ENCODE peak calls at places on chromosomes 1 and 21, in four cellular contexts. One of them, this sample, is unnamed.

GRCh38 chr1:190475394-190476250 is 2.0 kb downstream of the BRINP3 start:
- DNase-seq in HCT116: no peak
- DNase-seq in K562: no peak
- DNase-seq in IMR-90: peak; percentile 11
- DNase-seq in this sample: peak; percentile 22

GRCh38 chr1:227793948-227794812 is 21.3 kb upstream of the PRSS38 start:
- DNase-seq in IMR-90: peak; percentile 93
- DNase-seq in HCT116: no peak
- DNase-seq in K562: peak; percentile 10
- DNase-seq in this sample: no peak

GRCh38 chr1:81949421-81949820 is 148.7 kb downstream of the ADGRL2 start:
- DNase-seq in IMR-90: no peak
- DNase-seq in K562: no peak
- DNase-seq in HCT116: no peak
- DNase-seq in this sample: no peak

GRCh38 chr1:157170677-157171515 is 32.7 kb upstream of the ETV3 start:
- DNase-seq in HCT116: peak; percentile 64
- DNase-seq in K562: peak; percentile 35
- DNase-seq in IMR-90: no peak
- DNase-seq in this sample: peak; percentile 32

GRCh38 chr1:78274814-78275213 is 216.0 kb upstream of the PTGFR start:
- DNase-seq in K562: no peak
- DNase-seq in HCT116: no peak
- DNase-seq in IMR-90: peak; percentile 91
- DNase-seq in this sample: no peak

GRCh38 chr1:100443739-100444571 is 91.6 kb downstream of the CDC14A start:
- DNase-seq in IMR-90: peak; percentile 86
- DNase-seq in K562: no peak
- DNase-seq in HCT116: no peak
- DNase-seq in this sample: peak; percentile 74

GRCh38 chr1:60970081-60970509 is 112.3 kb upstream of the NFIA start:
- DNase-seq in IMR-90: peak; percentile 23
- DNase-seq in K562: no peak
- DNase-seq in HCT116: no peak
- DNase-seq in this sample: peak; percentile 57

GRCh38 chr1:193417420-193417819 is 231.0 kb upstream of the B3GALT2 start:
- DNase-seq in K562: no peak
- DNase-seq in IMR-90: peak; percentile 27
- DNase-seq in HCT116: no peak
- DNase-seq in this sample: no peak

GRCh38 chr1:70840260-70840953 is 207.2 kb downstream of the PTGER3 start:
- DNase-seq in K562: no peak
- DNase-seq in HCT116: no peak
- DNase-seq in IMR-90: no peak
- DNase-seq in this sample: no peak

GRCh38 chr1:66210653-66211052 is 323.3 kb upstream of the SGIP1 start:
- DNase-seq in K562: no peak
- DNase-seq in IMR-90: peak; percentile 7
- DNase-seq in HCT116: no peak
- DNase-seq in this sample: no peak

GRCh38 chr1:86965012-86965826 is 50.8 kb downstream of the HS2ST1 start:
- DNase-seq in HCT116: peak; percentile 23
- DNase-seq in K562: no peak
- DNase-seq in IMR-90: peak; percentile 54
- DNase-seq in this sample: peak; percentile 56

GRCh38 chr21:33020558-33021100 is 5.1 kb upstream of the OLIG2 start:
- DNase-seq in IMR-90: no peak
- DNase-seq in K562: no peak
- DNase-seq in HCT116: no peak
- DNase-seq in this sample: no peak

GRCh38 chr1:95168638-95169411 is 51.7 kb downstream of the TLCD4 start:
- DNase-seq in K562: no peak
- DNase-seq in HCT116: no peak
- DNase-seq in IMR-90: no peak
- DNase-seq in this sample: no peak

GRCh38 chr1:159924791-159925712 is at the start of gene TAGLN2:
- DNase-seq in K562: peak; percentile 86
- DNase-seq in HCT116: peak; percentile 79
- DNase-seq in IMR-90: peak; percentile 90
- DNase-seq in this sample: peak; percentile 93

GRCh38 chr21:33047231-33047630 is 21.5 kb downstream of the OLIG2 start:
- DNase-seq in IMR-90: peak; percentile 72
- DNase-seq in HCT116: no peak
- DNase-seq in K562: no peak
- DNase-seq in this sample: no peak

GRCh38 chr1:58839871-58840835 is 56.3 kb upstream of the JUN start:
- DNase-seq in HCT116: no peak
- DNase-seq in IMR-90: peak; percentile 56
- DNase-seq in K562: no peak
- DNase-seq in this sample: peak; percentile 27

GRCh38 chr1:199612976-199613774 is 414.3 kb upstream of the NR5A2 start:
- DNase-seq in HCT116: no peak
- DNase-seq in K562: no peak
- DNase-seq in IMR-90: peak; percentile 1
- DNase-seq in this sample: no peak

GRCh38 chr1:169160845-169161511 is 54.5 kb downstream of the ATP1B1 start:
- DNase-seq in IMR-90: peak; percentile 52
- DNase-seq in K562: no peak
- DNase-seq in HCT116: no peak
- DNase-seq in this sample: no peak

GRCh38 chr1:53079251-53079650 is 17.2 kb downstream of the PODN start:
- DNase-seq in K562: no peak
- DNase-seq in IMR-90: no peak
- DNase-seq in HCT116: no peak
- DNase-seq in this sample: no peak

GRCh38 chr1:220878223-220879081 is 791 bp upstream of the HLX start:
- DNase-seq in K562: no peak
- DNase-seq in HCT116: no peak
- DNase-seq in IMR-90: no peak
- DNase-seq in this sample: no peak

GRCh38 chr1:59186656-59187055 is 110.2 kb upstream of the FGGY start:
- DNase-seq in K562: no peak
- DNase-seq in HCT116: no peak
- DNase-seq in IMR-90: peak; percentile 79
- DNase-seq in this sample: no peak

GRCh38 chr1:185786524-185786923 is 52.3 kb downstream of the HMCN1 start:
- DNase-seq in HCT116: no peak
- DNase-seq in IMR-90: peak; percentile 38
- DNase-seq in K562: no peak
- DNase-seq in this sample: no peak

GRCh38 chr1:112344754-112345423 is 51.1 kb upstream of the CTTNBP2NL start:
- DNase-seq in HCT116: no peak
- DNase-seq in IMR-90: no peak
- DNase-seq in K562: no peak
- DNase-seq in this sample: no peak

GRCh38 chr1:63327417-63328139 is 5.2 kb downstream of the FOXD3 start:
- DNase-seq in IMR-90: peak; percentile 62
- DNase-seq in K562: peak; percentile 77
- DNase-seq in HCT116: peak; percentile 60
- DNase-seq in this sample: peak; percentile 57

DNA sequence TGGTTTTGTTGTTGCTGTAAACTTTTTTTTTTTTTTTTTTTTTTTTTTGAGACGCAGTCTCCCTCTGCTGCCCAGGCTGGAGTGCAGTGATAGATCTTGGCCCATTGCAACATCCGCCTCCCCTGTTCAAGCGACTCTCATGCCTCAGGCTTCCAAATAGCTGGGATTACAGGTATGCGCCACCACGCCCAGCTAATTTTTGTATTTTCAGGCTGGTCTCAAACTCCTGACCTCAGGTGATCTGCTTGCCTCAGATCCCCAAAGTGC is 78.9 kb upstream of the SLC45A1 start:
- DNase-seq in IMR-90: peak; percentile 58
- DNase-seq in K562: no peak
- DNase-seq in HCT116: peak; percentile 29
- DNase-seq in this sample: peak; percentile 33
- H3K27ac ChIP-seq in IMR-90: peak overlapping the region; percentile 76
- H3K27ac ChIP-seq in K562: no peak overlapping the region
- H3K27ac ChIP-seq in HCT116: peak overlapping the region; percentile 62
- H3K27ac ChIP-seq in this sample: no peak overlapping the region

DNA sequence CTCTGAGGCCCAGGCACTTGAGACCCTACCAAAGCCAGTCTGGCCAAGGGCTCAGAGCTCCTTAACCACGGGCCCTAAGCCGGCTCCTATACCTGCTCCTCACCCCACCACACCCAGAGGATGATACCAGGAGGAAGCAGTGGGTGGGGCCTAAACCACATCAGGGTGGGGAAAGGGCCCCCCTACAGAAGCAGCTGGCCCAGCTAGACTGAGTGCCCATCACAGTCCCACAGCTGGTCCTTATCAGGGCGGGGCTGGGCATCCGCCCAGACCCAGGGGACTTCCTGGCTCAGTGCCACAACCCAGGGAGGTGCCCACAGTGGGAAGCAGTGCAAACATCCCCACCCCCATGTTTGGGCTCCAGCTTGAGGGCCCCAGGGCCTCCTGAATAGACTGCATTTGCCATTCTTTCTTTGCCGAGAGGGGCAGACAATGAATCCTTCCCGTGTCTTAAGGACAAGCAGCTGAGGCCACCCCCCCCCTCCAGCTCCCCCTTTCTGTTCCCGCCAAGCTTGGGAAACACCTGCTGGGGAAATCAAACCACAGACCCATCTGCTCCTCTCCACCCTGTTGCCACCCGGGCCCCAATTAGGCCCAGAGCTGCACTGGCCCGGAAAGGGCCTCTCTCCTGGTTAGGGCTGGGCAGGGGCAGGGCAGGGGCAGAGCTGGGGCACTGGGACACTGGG is 6.2 kb downstream of the E2F2 start:
- DNase-seq in HCT116: no peak
- DNase-seq in IMR-90: no peak
- DNase-seq in K562: peak; percentile 65
- DNase-seq in this sample: no peak
- H3K9ac ChIP-seq in HCT116: no peak overlapping the region
- H3K9ac ChIP-seq in IMR-90: no peak overlapping the region
- H3K9ac ChIP-seq in K562: peak overlapping the region; percentile 63
- H3K9ac ChIP-seq in this sample: no peak overlapping the region

GRCh38 chr1:117541003-117541402 is 64.8 kb upstream of the TENT5C start:
- DNase-seq in IMR-90: no peak
- DNase-seq in K562: no peak
- DNase-seq in HCT116: no peak
- DNase-seq in this sample: no peak
- TF ChIP-seq POLR2A in IMR-90: no peak
- TF ChIP-seq POLR2A in K562: no peak
- TF ChIP-seq POLR2A in HCT116: no peak
- TF ChIP-seq POLR2A in this sample: no peak

DNA sequence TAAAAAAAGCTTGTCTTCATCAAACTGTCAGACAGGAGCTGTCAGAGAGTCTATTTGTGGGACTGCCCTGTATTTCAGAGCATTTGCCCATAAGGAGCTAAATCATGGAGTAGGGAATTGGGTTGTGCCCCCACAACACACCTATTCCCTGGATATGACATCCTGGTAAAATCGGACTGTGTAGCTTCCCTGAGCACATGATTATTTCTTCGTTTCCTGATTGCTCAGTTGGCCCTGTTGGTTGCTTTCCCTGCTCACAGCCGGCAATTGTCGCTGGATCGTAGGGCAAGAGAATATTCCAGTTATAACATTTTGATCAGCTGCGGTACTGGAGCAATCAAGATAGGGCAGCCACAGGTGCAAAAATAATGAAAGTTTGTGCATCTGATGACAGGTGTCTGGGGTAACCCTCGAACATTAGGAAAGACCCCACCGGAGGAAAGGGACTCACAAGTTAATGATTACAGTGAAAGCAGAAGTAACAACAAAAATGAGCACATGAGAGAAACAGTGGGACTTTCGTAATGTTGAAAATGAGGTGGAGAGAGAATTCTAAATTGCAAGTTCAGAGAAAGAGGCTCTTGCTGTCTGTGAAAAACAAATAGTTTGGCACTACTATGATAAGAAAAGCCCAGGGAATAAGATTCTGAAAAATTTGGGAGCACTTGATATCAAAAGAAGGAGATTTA is 548 bp upstream of the MAB21L3 start:
- DNase-seq in IMR-90: no peak
- DNase-seq in K562: no peak
- DNase-seq in HCT116: no peak
- DNase-seq in this sample: no peak
- H3K27ac ChIP-seq in IMR-90: no peak overlapping the region
- H3K27ac ChIP-seq in K562: no peak overlapping the region
- H3K27ac ChIP-seq in HCT116: no peak overlapping the region
- H3K27ac ChIP-seq in this sample: no peak overlapping the region

DNA sequence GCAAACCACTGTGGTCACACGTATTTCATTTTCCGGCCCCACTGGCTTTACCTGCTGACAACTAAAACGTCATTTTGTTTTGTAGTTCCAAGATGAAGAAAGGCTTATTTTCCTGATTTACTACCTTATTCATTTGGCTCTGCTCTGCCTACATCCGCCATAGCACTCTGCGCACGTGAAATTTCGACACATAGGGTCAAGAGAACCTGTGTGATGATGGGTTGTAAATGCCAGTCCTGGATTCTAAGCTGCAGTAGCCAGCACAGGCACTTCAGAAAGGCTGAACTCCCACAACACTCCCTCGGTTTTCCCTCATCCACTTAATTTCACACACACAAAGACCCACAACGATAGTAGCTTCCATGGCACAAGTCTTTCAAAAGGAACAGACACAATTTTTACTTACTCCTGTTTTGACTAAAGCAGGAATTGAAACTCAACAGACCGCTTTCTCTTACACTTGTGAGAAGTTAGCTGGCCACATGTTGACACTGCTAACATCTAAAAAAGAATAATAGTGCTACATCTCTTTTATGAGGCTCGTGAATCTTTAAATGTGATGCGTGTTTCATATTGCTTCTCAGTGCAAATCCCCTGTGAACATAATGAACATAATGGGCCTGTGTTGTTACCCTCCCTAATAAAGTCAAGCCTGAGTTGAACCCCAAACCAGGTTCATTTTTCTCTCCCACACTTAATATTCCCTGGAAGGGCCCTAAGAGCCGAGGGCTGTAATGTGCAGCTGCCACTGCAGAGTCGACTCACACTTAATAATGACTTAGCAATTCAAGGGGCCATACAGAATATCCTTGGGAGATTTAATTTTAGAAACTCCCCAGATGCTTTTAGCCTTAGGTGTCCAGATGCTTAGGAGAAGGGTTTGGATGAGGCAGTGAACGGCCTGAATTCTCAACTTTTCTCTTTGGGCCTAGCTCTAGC is 1.5 kb upstream of the RUNX1 start:
- DNase-seq in K562: peak; percentile 37
- DNase-seq in HCT116: no peak
- DNase-seq in IMR-90: peak; percentile 70
- DNase-seq in this sample: no peak
- H3K9ac ChIP-seq in K562: peak overlapping the region; percentile 81
- H3K9ac ChIP-seq in HCT116: peak overlapping the region; percentile 43
- H3K9ac ChIP-seq in IMR-90: no peak overlapping the region
- H3K9ac ChIP-seq in this sample: no peak overlapping the region

GRCh38 chr1:55213885-55214213 is 1.3 kb downstream of the USP24 start:
- DNase-seq in HCT116: no peak
- DNase-seq in IMR-90: no peak
- DNase-seq in K562: no peak
- DNase-seq in this sample: no peak
- TF ChIP-seq POLR2A in HCT116: no peak
- TF ChIP-seq POLR2A in IMR-90: no peak
- TF ChIP-seq POLR2A in K562: no peak
- TF ChIP-seq POLR2A in this sample: no peak

GRCh38 chr1:31621872-31622730 is 4.6 kb downstream of the HCRTR1 start:
- DNase-seq in IMR-90: no peak
- DNase-seq in HCT116: no peak
- DNase-seq in K562: no peak
- DNase-seq in this sample: no peak
- H3K27ac ChIP-seq in IMR-90: no peak overlapping the region
- H3K27ac ChIP-seq in HCT116: no peak overlapping the region
- H3K27ac ChIP-seq in K562: no peak overlapping the region
- H3K27ac ChIP-seq in this sample: no peak overlapping the region